ENCODE peak calls at places on chromosomes 11 and 22, in nine cellular contexts. Z is left lung, W is fibroblast of lung, A is cardiac muscle cell, N is Panc1, I is Peyer's patch, H is mammary epithelial cell, Q is body of pancreas, D is psoas muscle. K is an unnamed sample.
A peak's percentile ranks its signal among the peaks of the same experiment; 100 is the strongest.

GRCh38 chr11:35334385-35335090 is 84.8 kb downstream of the SLC1A2 start:
- DNase-seq in Z (no peak), W (no peak), A (no peak), N (no peak), I (peak; percentile 56), H (peak; percentile 53), Q (no peak), D (no peak), K (no peak)

GRCh38 chr11:35593143-35593542 is 25.1 kb upstream of the FJX1 start:
- DNase-seq in Z (no peak), W (peak; percentile 94), A (peak; percentile 92), N (no peak), I (no peak), H (peak; percentile 93), Q (no peak), D (no peak), K (no peak)

GRCh38 chr11:67548555-67549110 is 25.4 kb upstream of the CABP2 start:
- DNase-seq in Z (no peak), W (no peak), A (no peak), N (no peak), I (no peak), H (no peak), Q (no peak), D (no peak), K (no peak)

GRCh38 chr22:42716221-42716620 is 4.4 kb downstream of the A4GALT start:
- DNase-seq in Z (no peak), W (no peak), A (no peak), N (no peak), I (no peak), H (no peak), Q (no peak), D (no peak), K (no peak)

GRCh38 chr22:46617250-46618103 is 2.7 kb upstream of the GRAMD4 start:
- DNase-seq in Z (no peak), W (peak; percentile 39), A (no peak), N (no peak), I (no peak), H (no peak), Q (no peak), D (no peak), K (no peak)

GRCh38 chr11:58192229-58192628 is 3.4 kb downstream of the OR9Q2 start:
- DNase-seq in Z (no peak), W (no peak), A (no peak), N (no peak), I (peak; percentile 74), H (no peak), Q (no peak), D (no peak), K (no peak)

GRCh38 chr11:63720611-63721010 is 39.3 kb downstream of the RTN3 start:
- DNase-seq in Z (no peak), W (no peak), A (no peak), N (no peak), I (no peak), H (no peak), Q (no peak), D (no peak), K (no peak)

GRCh38 chr11:118635642-118636041 is 28.2 kb downstream of the PHLDB1 start:
- DNase-seq in Z (no peak), W (no peak), A (no peak), N (no peak), I (no peak), H (no peak), Q (no peak), D (no peak), K (no peak)

DNA sequence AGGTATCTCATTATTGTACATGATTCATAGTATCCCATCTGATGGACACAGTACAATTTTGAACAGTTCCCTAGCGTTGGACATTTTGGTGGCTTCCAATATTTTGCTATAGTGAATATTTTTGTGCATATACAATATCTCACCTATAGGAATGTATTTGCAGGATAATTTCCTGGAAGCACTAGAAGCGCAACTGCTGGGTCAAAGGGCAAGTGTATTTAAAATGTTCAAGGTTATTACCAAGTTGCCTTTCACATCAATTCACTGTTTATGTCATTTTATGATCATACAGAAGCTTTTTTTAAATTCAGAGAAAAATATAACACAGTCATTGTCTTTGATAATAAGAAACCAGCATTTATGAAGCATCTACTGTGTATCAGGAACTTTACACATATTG is 19.1 kb upstream of the RPS3 start:
- DNase-seq in Z (no peak), W (no peak), A (no peak), N (no peak), I (no peak), H (no peak), Q (no peak), D (no peak), K (no peak)
- H3K27ac ChIP-seq in Z (no peak overlapping the region), W (no peak overlapping the region), A (peak overlapping the region; percentile 54), N (peak overlapping the region; percentile 74), I (peak overlapping the region; percentile 75), H (no peak overlapping the region), Q (peak overlapping the region; percentile 22), D (no peak overlapping the region), K (no peak overlapping the region)

GRCh38 chr11:33157103-33158027 is 3.9 kb downstream of the CSTF3 start:
- DNase-seq in Z (no peak), W (peak; percentile 8), A (no peak), N (no peak), I (no peak), H (peak; percentile 33), Q (no peak), D (no peak), K (no peak)
- H3K4me3 ChIP-seq in Z (no peak overlapping the region), W (no peak overlapping the region), A (no peak overlapping the region), N (no peak overlapping the region), I (no peak overlapping the region), H (no peak overlapping the region), Q (no peak overlapping the region), D (no peak overlapping the region), K (no peak overlapping the region)

GRCh38 chr11:46364791-46365190 is 16.7 kb upstream of the MDK start:
- DNase-seq in Z (no peak), W (no peak), A (no peak), N (no peak), I (no peak), H (no peak), Q (no peak), D (no peak), K (no peak)
- H3K4me1 ChIP-seq in Z (peaks cover 72% of the 10 kb centered on the region), W (peaks cover 29% of the 10 kb centered on the region), A (peaks cover 36% of the 10 kb centered on the region), N (peaks cover 68% of the 10 kb centered on the region), I (peaks cover 30% of the 10 kb centered on the region), H (peaks cover 43% of the 10 kb centered on the region), Q (peaks cover 38% of the 10 kb centered on the region), D (peaks cover 53% of the 10 kb centered on the region), K (no peaks in the 10 kb centered on the region)

GRCh38 chr11:41499429-41499828 is 40.0 kb upstream of the LRRC4C start:
- DNase-seq in Z (no peak), W (peak; percentile 58), A (no peak), N (no peak), I (no peak), H (no peak), Q (no peak), D (no peak), K (no peak)
- H3K27ac ChIP-seq in Z (no peak overlapping the region), W (no peak overlapping the region), A (no peak overlapping the region), N (no peak overlapping the region), I (no peak overlapping the region), H (no peak overlapping the region), Q (no peak overlapping the region), D (no peak overlapping the region), K (no peak overlapping the region)

DNA sequence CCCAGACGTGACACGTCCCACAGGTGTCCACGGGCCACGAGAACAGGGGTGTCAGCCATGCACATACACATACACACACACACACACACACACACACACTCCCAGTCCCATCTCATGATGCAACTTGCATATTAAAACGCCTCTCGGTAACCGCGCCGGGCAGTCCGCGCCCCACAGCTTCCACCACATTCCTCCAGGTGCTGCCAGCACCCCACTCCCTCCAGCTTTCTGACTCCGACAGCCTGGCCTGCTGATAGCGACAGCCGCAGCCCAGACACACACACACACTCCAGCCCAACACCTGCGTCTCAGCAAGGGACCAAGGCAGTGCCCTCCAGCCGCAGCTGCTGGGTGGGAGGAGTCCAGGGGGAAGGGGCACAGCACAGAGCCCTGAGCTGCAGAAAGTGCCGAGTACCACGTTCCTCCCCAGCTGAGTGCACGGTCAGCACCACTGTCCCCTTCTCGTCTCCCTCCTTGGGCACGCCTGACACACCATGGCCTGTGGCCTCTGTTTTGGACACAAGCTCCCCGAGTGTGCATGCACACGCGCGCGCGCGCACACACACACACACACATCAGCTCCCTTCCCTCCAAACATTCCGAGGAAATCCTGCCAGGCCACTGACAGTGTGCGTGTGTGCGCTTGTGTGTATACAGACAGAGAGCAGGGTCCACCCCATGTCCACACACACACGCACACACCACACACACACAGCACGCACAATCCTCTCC is 1.3 kb downstream of the ELFN2 start:
- DNase-seq in Z (no peak), W (peak; percentile 81), A (no peak), N (no peak), I (no peak), H (peak; percentile 69), Q (no peak), D (no peak), K (no peak)
- H3K4me3 ChIP-seq in Z (peak overlapping the region; percentile 37), W (no peak overlapping the region), A (no peak overlapping the region), N (no peak overlapping the region), I (no peak overlapping the region), H (peak overlapping the region; percentile 61), Q (no peak overlapping the region), D (no peak overlapping the region), K (no peak overlapping the region)

GRCh38 chr22:18000441-18001039 is 23.8 kb downstream of the MICAL3 start:
- DNase-seq in Z (no peak), W (no peak), A (peak; percentile 27), N (no peak), I (peak; percentile 48), H (peak; percentile 53), Q (peak; percentile 33), D (peak; percentile 56), K (peak; percentile 79)
- H3K4me1 ChIP-seq in Z (peaks cover 20% of the 10 kb centered on the region), W (no peaks in the 10 kb centered on the region), A (peaks cover 10% of the 10 kb centered on the region), N (peaks cover 8% of the 10 kb centered on the region), I (peaks cover 4% of the 10 kb centered on the region), H (peaks cover 29% of the 10 kb centered on the region), Q (peaks cover 27% of the 10 kb centered on the region), D (peaks cover 8% of the 10 kb centered on the region), K (no peaks in the 10 kb centered on the region)

GRCh38 chr22:49190816-49191505 is 636.7 kb downstream of the BRD1 start:
- DNase-seq in Z (no peak), W (no peak), A (no peak), N (no peak), I (no peak), H (no peak), Q (no peak), D (peak; percentile 22), K (no peak)

GRCh38 chr22:49191506-49191980 is 636.1 kb downstream of the BRD1 start:
- DNase-seq in Z (no peak), W (no peak), A (no peak), N (no peak), I (no peak), H (no peak), Q (no peak), D (no peak), K (no peak)

GRCh38 chr22:49188591-49188990 is 639.1 kb downstream of the BRD1 start:
- DNase-seq in Z (no peak), W (no peak), A (no peak), N (no peak), I (no peak), H (no peak), Q (no peak), D (peak; percentile 32), K (no peak)

GRCh38 chr22:49188091-49188490 is 639.6 kb downstream of the BRD1 start:
- DNase-seq in Z (no peak), W (no peak), A (no peak), N (no peak), I (no peak), H (no peak), Q (no peak), D (no peak), K (no peak)

DNA sequence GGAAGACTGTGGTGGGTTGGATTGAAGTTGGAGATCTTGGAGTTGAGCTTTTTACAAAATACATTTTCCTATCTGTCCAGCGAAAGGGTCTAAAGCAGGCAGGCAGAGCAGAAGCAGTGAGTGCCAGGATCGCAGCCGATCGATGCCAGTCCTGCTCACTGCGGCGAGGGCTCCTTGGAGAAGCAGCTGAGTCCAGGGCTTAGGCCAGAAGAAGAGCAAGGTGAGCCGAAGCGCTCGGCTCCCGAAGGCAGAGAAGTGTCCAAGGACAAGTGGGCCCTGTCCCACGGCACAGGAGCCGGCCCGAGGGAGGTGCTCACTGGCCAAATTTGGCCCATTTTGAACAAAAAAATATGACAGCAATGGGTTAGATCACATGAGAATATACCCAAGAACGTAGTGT is 637.8 kb downstream of the BRD1 start:
- DNase-seq in Z (no peak), W (no peak), A (no peak), N (no peak), I (no peak), H (no peak), Q (no peak), D (no peak), K (no peak)
- H3K27ac ChIP-seq in Z (no peak overlapping the region), W (no peak overlapping the region), A (no peak overlapping the region), N (no peak overlapping the region), I (no peak overlapping the region), H (no peak overlapping the region), Q (no peak overlapping the region), D (no peak overlapping the region), K (no peak overlapping the region)